ENCODE peak calls at places on chromosome 16, in five cellular contexts. C, B, R, Y and O are unnamed samples.
A peak's percentile ranks its signal among the peaks of the same experiment; 100 is the strongest.

GRCh38 chr16:65510241-65510640 is 388.4 kb upstream of the CDH11 start:
- DNase-seq in C (no peak), B (no peak), R (no peak), Y (no peak), O (no peak)

GRCh38 chr16:55663225-55663624 is 7.4 kb downstream of the SLC6A2 start:
- DNase-seq in C (no peak), B (no peak), R (no peak), Y (no peak), O (no peak)

GRCh38 chr16:24273511-24273910 is 17.4 kb downstream of the CACNG3 start:
- DNase-seq in C (no peak), B (no peak), R (no peak), Y (no peak), O (no peak)

GRCh38 chr16:73062640-73063283 is 14.8 kb upstream of the ZFHX3 start:
- DNase-seq in C (no peak), B (no peak), R (no peak), Y (no peak), O (peak; percentile 80)

GRCh38 chr16:30096105-30096861 is at the start of gene YPEL3:
- DNase-seq in C (peak; percentile 93), B (peak; percentile 35), R (peak; percentile 80), Y (no peak), O (peak; percentile 78)

GRCh38 chr16:82252582-82252981 is 82.6 kb upstream of the MPHOSPH6 start:
- DNase-seq in C (no peak), B (no peak), R (no peak), Y (no peak), O (no peak)

GRCh38 chr16:11180489-11180888 is 75.5 kb downstream of the SOCS1 start:
- DNase-seq in C (no peak), B (no peak), R (no peak), Y (no peak), O (no peak)

GRCh38 chr16:52383071-52383470 is 163.9 kb downstream of the TOX3 start:
- DNase-seq in C (no peak), B (no peak), R (no peak), Y (no peak), O (no peak)

GRCh38 chr16:10895053-10895946 is 18.3 kb downstream of the CIITA start:
- DNase-seq in C (peak; percentile 64), B (no peak), R (peak; percentile 48), Y (no peak), O (peak; percentile 38)

GRCh38 chr16:71567931-71568330 is 9.0 kb downstream of the TAT start:
- DNase-seq in C (no peak), B (no peak), R (no peak), Y (no peak), O (no peak)

GRCh38 chr16:48628359-48628985 is 18.5 kb upstream of the N4BP1 start:
- DNase-seq in C (no peak), B (no peak), R (no peak), Y (no peak), O (no peak)

GRCh38 chr16:81210807-81211206 is 27.7 kb upstream of the BCO1 start:
- DNase-seq in C (no peak), B (no peak), R (no peak), Y (no peak), O (no peak)

GRCh38 chr16:82042841-82043240 is 7.8 kb downstream of the HSD17B2 start:
- DNase-seq in C (no peak), B (no peak), R (no peak), Y (no peak), O (no peak)

GRCh38 chr16:67200491-67200890 is 1.6 kb downstream of the ELMO3 start:
- DNase-seq in C (no peak), B (no peak), R (no peak), Y (no peak), O (no peak)

GRCh38 chr16:641326-642188 is at the start of gene MCRIP2:
- DNase-seq in C (peak; percentile 94), B (peak; percentile 34), R (peak; percentile 76), Y (no peak), O (peak; percentile 92)

GRCh38 chr16:55875273-55875672 is at the start of gene CES5A:
- DNase-seq in C (no peak), B (no peak), R (no peak), Y (no peak), O (no peak)

GRCh38 chr16:11053916-11054460 is 109.6 kb downstream of the CLEC16A start:
- DNase-seq in C (no peak), B (no peak), R (no peak), Y (no peak), O (no peak)

GRCh38 chr16:27402964-27403600 is 1.1 kb downstream of the IL21R start:
- DNase-seq in C (no peak), B (no peak), R (no peak), Y (no peak), O (no peak)

GRCh38 chr16:61858996-61859395 is 177.2 kb downstream of the CDH8 start:
- DNase-seq in C (no peak), B (no peak), R (no peak), Y (no peak), O (no peak)

GRCh38 chr16:3023415-3023668 is 400 bp downstream of the HCFC1R1 start:
- DNase-seq in C (peak; percentile 68), B (no peak), R (no peak), Y (peak; percentile 73), O (no peak)

GRCh38 chr16:1667271-1667670 is 10.8 kb upstream of the JPT2 start:
- DNase-seq in C (no peak), B (no peak), R (no peak), Y (no peak), O (no peak)

GRCh38 chr16:67243481-67243880 is 3.8 kb downstream of the FHOD1 start:
- DNase-seq in C (no peak), B (no peak), R (no peak), Y (no peak), O (no peak)

GRCh38 chr16:1308036-1308976 is 1.1 kb upstream of the UBE2I start:
- DNase-seq in C (no peak), B (no peak), R (peak; percentile 52), Y (peak; percentile 74), O (no peak)

GRCh38 chr16:17161034-17161433 is 309.7 kb downstream of the XYLT1 start:
- DNase-seq in C (no peak), B (no peak), R (no peak), Y (no peak), O (no peak)

GRCh38 chr16:57316390-57317017 is 32.0 kb upstream of the PLLP start:
- DNase-seq in C (no peak), B (no peak), R (no peak), Y (peak; percentile 75), O (no peak)

GRCh38 chr16:70331588-70332358 is 14.9 kb upstream of the DDX19A start:
- DNase-seq in C (peak; percentile 33), B (no peak), R (no peak), Y (no peak), O (no peak)

GRCh38 chr16:72467157-72467759 is 295.3 kb upstream of the PMFBP1 start:
- DNase-seq in C (peak; percentile 30), B (no peak), R (peak; percentile 69), Y (peak; percentile 28), O (no peak)

GRCh38 chr16:59881366-59881765 is 1147.2 kb upstream of the GOT2 start:
- DNase-seq in C (no peak), B (no peak), R (no peak), Y (no peak), O (no peak)

GRCh38 chr16:4426021-4426684 is 485 bp downstream of the DNAJA3 start:
- DNase-seq in C (peak; percentile 64), B (no peak), R (peak; percentile 85), Y (no peak), O (no peak)

GRCh38 chr16:80681436-80681835 is 123.0 kb downstream of the CDYL2 start:
- DNase-seq in C (no peak), B (no peak), R (no peak), Y (no peak), O (no peak)

GRCh38 chr16:25855818-25856217 is 164.1 kb downstream of the HS3ST4 start:
- DNase-seq in C (no peak), B (no peak), R (no peak), Y (no peak), O (peak; percentile 50)

GRCh38 chr16:19883296-19883951 is 1.2 kb downstream of the GPRC5B start:
- DNase-seq in C (peak; percentile 51), B (no peak), R (no peak), Y (no peak), O (peak; percentile 71)

GRCh38 chr16:28607116-28607623 is 2.7 kb downstream of the SULT1A1 start:
- DNase-seq in C (no peak), B (no peak), R (no peak), Y (no peak), O (no peak)

GRCh38 chr16:28610595-28611270 is 889 bp upstream of the SULT1A1 start:
- DNase-seq in C (no peak), B (no peak), R (no peak), Y (no peak), O (no peak)

GRCh38 chr16:28606291-28607115 is 3.3 kb downstream of the SULT1A1 start:
- DNase-seq in C (no peak), B (no peak), R (no peak), Y (no peak), O (no peak)

GRCh38 chr16:28604186-28604565 is 5.7 kb downstream of the SULT1A1 start:
- DNase-seq in C (no peak), B (no peak), R (no peak), Y (no peak), O (no peak)

GRCh38 chr16:28609631-28610594 is at the start of gene SULT1A1:
- DNase-seq in C (peak; percentile 52), B (no peak), R (peak; percentile 93), Y (no peak), O (no peak)
- TF ChIP-seq SRF in C (no peak), B (no peak), R (no peak), Y (no peak), O (no peak)

DNA sequence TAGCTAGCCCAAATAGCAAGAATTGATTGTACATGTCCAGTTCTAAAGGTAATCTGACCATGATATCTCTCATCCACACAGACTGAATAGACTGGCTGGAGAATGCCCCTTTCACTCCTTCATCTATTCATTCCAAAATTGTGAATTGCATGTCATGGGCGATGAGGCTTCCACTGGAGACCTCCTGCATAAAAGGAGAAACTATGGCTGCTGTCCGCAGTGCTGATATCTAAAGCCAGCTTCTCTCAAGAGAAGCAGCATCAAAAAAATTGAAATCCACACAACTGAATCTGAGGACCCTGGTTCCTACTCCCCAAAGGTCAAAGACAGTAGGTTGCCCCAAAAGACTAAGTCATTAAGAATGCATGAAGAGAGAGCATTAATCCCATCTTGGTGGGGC is 7.9 kb upstream of the SCNN1G start:
- DNase-seq in C (no peak), B (no peak), R (no peak), Y (no peak), O (no peak)
- TF ChIP-seq SP1 in C (no peak), B (no peak), R (no peak), Y (no peak), O (no peak)

GRCh38 chr16:78458588-78458987 is 359.1 kb downstream of the WWOX start:
- DNase-seq in C (no peak), B (no peak), R (peak; percentile 28), Y (no peak), O (no peak)
- TF ChIP-seq SRF in C (no peak), B (no peak), R (no peak), Y (no peak), O (no peak)

DNA sequence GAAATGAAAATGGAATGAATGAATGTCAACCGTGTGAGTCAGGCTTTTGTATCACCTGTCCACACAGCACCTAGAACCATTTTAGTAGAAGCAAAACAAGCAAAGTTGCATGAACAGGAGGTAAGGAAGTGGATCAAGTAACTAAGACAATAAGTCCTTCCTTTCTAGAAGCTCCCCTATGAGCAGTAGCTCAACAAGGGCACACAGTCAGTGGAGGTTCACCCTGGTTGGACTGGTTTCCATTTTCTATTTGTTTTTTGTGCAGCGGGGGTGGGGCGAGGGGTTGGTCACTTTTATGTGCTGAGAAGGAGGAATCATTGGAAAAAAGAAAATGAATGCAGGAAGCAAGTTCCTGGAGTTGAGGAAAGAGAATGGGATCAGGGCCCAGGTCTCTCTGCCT is 4.0 kb upstream of the HSBP1 start:
- DNase-seq in C (no peak), B (no peak), R (no peak), Y (no peak), O (no peak)
- TF ChIP-seq SP1 in C (no peak), B (no peak), R (no peak), Y (no peak), O (no peak)